ENCODE peak calls at places on chromosomes 5 and 9, in four cellular contexts. Z is endothelial cell, K is HCT116, Q is smooth muscle cell of the brain vasculature. O is an unnamed sample.

GRCh38 chr5:10682801-10683525 is 78.1 kb downstream of the DAP start:
- DNase-seq in Z (no peak), K (no peak), Q (no peak), O (no peak)

GRCh38 chr9:35831040-35831439 is 2.0 kb downstream of the TMEM8B start:
- DNase-seq in Z (no peak), K (no peak), Q (no peak), O (no peak)

GRCh38 chr5:71924980-71925379 is 182.3 kb upstream of the MAP1B start:
- DNase-seq in Z (no peak), K (no peak), Q (no peak), O (no peak)

GRCh38 chr9:111937301-111937700 is 40.7 kb downstream of the UGCG start:
- DNase-seq in Z (no peak), K (no peak), Q (no peak), O (no peak)

GRCh38 chr9:113409481-113409880 is 994 bp downstream of the POLE3 start:
- DNase-seq in Z (no peak), K (no peak), Q (no peak), O (no peak)

GRCh38 chr9:5851445-5851844 is 18.5 kb upstream of the ERMP1 start:
- DNase-seq in Z (no peak), K (no peak), Q (no peak), O (no peak)

GRCh38 chr9:112337547-112337946 is 4.1 kb upstream of the PTBP3 start:
- DNase-seq in Z (no peak), K (no peak), Q (no peak), O (no peak)

GRCh38 chr9:7452378-7452777 is 347.2 kb downstream of the DMAC1 start:
- DNase-seq in Z (no peak), K (no peak), Q (no peak), O (no peak)

GRCh38 chr5:157106668-157107461 is 2.0 kb downstream of the HAVCR2 start:
- DNase-seq in Z (no peak), K (no peak), Q (no peak), O (no peak)

GRCh38 chr9:95092321-95093072 is 225.0 kb downstream of the FANCC start:
- DNase-seq in Z (no peak), K (peak; percentile 71), Q (peak; percentile 71), O (no peak)

GRCh38 chr5:77972545-77973252 is 196.6 kb upstream of the TBCA start:
- DNase-seq in Z (peak; percentile 25), K (no peak), Q (no peak), O (no peak)

GRCh38 chr5:61254969-61255555 is 77.0 kb upstream of the ZSWIM6 start:
- DNase-seq in Z (no peak), K (no peak), Q (no peak), O (no peak)

GRCh38 chr9:132459661-132460060 is 49.6 kb downstream of the CFAP77 start:
- DNase-seq in Z (no peak), K (no peak), Q (no peak), O (no peak)

GRCh38 chr5:61320860-61321259 is 11.2 kb upstream of the ZSWIM6 start:
- DNase-seq in Z (no peak), K (no peak), Q (no peak), O (no peak)

GRCh38 chr5:10685103-10685502 is 75.9 kb downstream of the DAP start:
- DNase-seq in Z (no peak), K (no peak), Q (no peak), O (no peak)